ENCODE peak calls at places on chromosomes 5 and 9, in six cellular contexts. F is upper lobe of right lung; Z is gastrocnemius medialis; G is activated CD8-positive, alpha-beta memory T cell treated with anti-CD3 and anti-CD28 coated beads, Interleukin-2, amount 10 ng/mL, durations not matched to agents 7 days and 5 days; U is natural killer cell; O is Panc1. X is an unnamed sample.

GRCh38 chr5:72448368-72448767 is 58.8 kb downstream of the ZNF366 start:
- ATAC-seq in G (no peak), F (no peak), O (no peak), U (no peak), Z (no peak), X (no peak)

GRCh38 chr5:6682239-6682638 is 31.0 kb upstream of the TENT4A start:
- ATAC-seq in Z (no peak), F (no peak), G (no peak), O (no peak), U (no peak), X (no peak)

GRCh38 chr5:154968953-154969352 is 28.1 kb downstream of the MRPL22 start:
- ATAC-seq in F (no peak), O (no peak), G (no peak), Z (no peak), U (no peak), X (no peak)

GRCh38 chr9:78668148-78668825 is 371.4 kb downstream of the PSAT1 start:
- ATAC-seq in Z (no peak), O (no peak), U (no peak), G (no peak), F (no peak), X (no peak)

GRCh38 chr9:133004091-133005072 is 25.9 kb downstream of the GFI1B start:
- ATAC-seq in U (no peak), F (peak), Z (no peak), O (no peak), G (no peak), X (no peak)

GRCh38 chr9:116279230-116279629 is 125.6 kb downstream of the PAPPA start:
- ATAC-seq in Z (no peak), F (no peak), O (no peak), U (no peak), G (no peak), X (no peak)

GRCh38 chr9:33044677-33045282 is 19.7 kb downstream of the DNAJA1 start:
- ATAC-seq in F (peak), G (no peak), Z (no peak), U (no peak), O (peak), X (no peak)

GRCh38 chr9:130902204-130903185 is 5.9 kb upstream of the QRFP start:
- ATAC-seq in U (no peak), Z (no peak), O (no peak), G (no peak), F (no peak), X (no peak)

GRCh38 chr9:27047126-27047525 is 41.7 kb upstream of the LRRC19 start:
- ATAC-seq in U (no peak), O (no peak), F (no peak), Z (no peak), G (no peak), X (no peak)

GRCh38 chr5:7876867-7877266 is 7.9 kb downstream of the MTRR start:
- ATAC-seq in U (no peak), G (peak), F (peak), O (no peak), Z (no peak), X (peak)

GRCh38 chr5:96079075-96079474 is 117.4 kb upstream of the ELL2 start:
- ATAC-seq in Z (peak), F (no peak), O (peak), G (peak), U (no peak), X (peak)

GRCh38 chr9:99605016-99605743 is 216.5 kb upstream of the NR4A3 start:
- ATAC-seq in Z (no peak), G (no peak), F (no peak), U (no peak), O (no peak), X (no peak)

GRCh38 chr5:10400411-10400810 is 41.3 kb upstream of the ROPN1L start:
- ATAC-seq in U (no peak), Z (peak), G (no peak), O (no peak), F (no peak), X (no peak)

GRCh38 chr5:7857918-7858632 is 7.1 kb upstream of the CFAP90 start:
- ATAC-seq in F (no peak), Z (no peak), O (no peak), G (peak), U (no peak), X (peak)

GRCh38 chr9:73081979-73082657 is 69.5 kb upstream of the ANXA1 start:
- ATAC-seq in G (no peak), Z (peak), F (peak), O (no peak), U (peak), X (no peak)

GRCh38 chr5:158261669-158262367 is 402.9 kb upstream of the CLINT1 start:
- ATAC-seq in U (no peak), F (no peak), Z (no peak), G (no peak), O (no peak), X (no peak)

GRCh38 chr9:133656211-133657119 is 20.3 kb downstream of the DBH start:
- ATAC-seq in Z (no peak), F (no peak), O (no peak), U (no peak), G (peak), X (no peak)

GRCh38 chr5:104241051-104241450 is 678.5 kb upstream of the NUDT12 start:
- ATAC-seq in O (no peak), Z (no peak), U (no peak), F (no peak), G (no peak), X (no peak)

GRCh38 chr5:18527017-18527416 is 892.8 kb downstream of the TAF11L14 start:
- ATAC-seq in U (no peak), F (no peak), O (no peak), G (no peak), Z (no peak), X (no peak)

GRCh38 chr5:5902665-5903064 is 475.7 kb downstream of the MED10 start:
- ATAC-seq in O (no peak), G (no peak), F (no peak), U (no peak), Z (no peak), X (no peak)

GRCh38 chr5:122385786-122386185 is 73.7 kb downstream of the SNCAIP start:
- ATAC-seq in G (no peak), U (no peak), Z (no peak), O (no peak), F (no peak), X (no peak)

GRCh38 chr9:95570150-95570549 is 53.4 kb upstream of the PTCH1 start:
- ATAC-seq in U (no peak), O (peak), G (no peak), F (peak), Z (no peak), X (no peak)

GRCh38 chr9:91231619-91232018 is 130.1 kb downstream of the AUH start:
- ATAC-seq in O (no peak), Z (no peak), G (no peak), U (no peak), F (no peak), X (no peak)